ENCODE peak calls at places on chromosomes 16 and 17, in seven cellular contexts. P is GM12878, W is HCT116, L is K562, U is H1, O is HepG2, C is SK-N-SH. T is an unnamed sample.

GRCh38 chr17:57085448-57086068 is 512 bp downstream of the AKAP1 start:
- DNase-seq in P (no peak), W (no peak), L (peak), U (no peak), O (peak), C (peak), T (peak)

GRCh38 chr16:49537924-49538455 is 164.4 kb downstream of the C16orf78 start:
- DNase-seq in P (no peak), W (no peak), L (no peak), U (no peak), O (no peak), C (no peak), T (no peak)

GRCh38 chr16:77660311-77660710 is 62.0 kb upstream of the NUDT7 start:
- DNase-seq in P (no peak), W (peak), L (peak), U (no peak), O (peak), C (peak), T (peak)

GRCh38 chr17:82050152-82050760 is 1.4 kb downstream of the RFNG start:
- DNase-seq in P (no peak), W (no peak), L (no peak), U (no peak), O (no peak), C (no peak), T (no peak)

GRCh38 chr16:30075503-30076275 is at the start of gene PPP4C:
- DNase-seq in P (no peak), W (peak), L (peak), U (no peak), O (peak), C (peak), T (peak)

GRCh38 chr17:30278032-30278431 is 13.7 kb downstream of the BLMH start:
- DNase-seq in P (no peak), W (no peak), L (no peak), U (no peak), O (peak), C (peak), T (peak)

GRCh38 chr17:81931557-81932332 is 4.2 kb upstream of the MAFG start:
- DNase-seq in P (no peak), W (no peak), L (no peak), U (no peak), O (no peak), C (no peak), T (no peak)

GRCh38 chr16:555528-556478 is 4.4 kb upstream of the PRR35 start:
- DNase-seq in P (no peak), W (no peak), L (no peak), U (no peak), O (no peak), C (peak), T (no peak)

GRCh38 chr17:75753514-75754377 is 11.2 kb downstream of the GALK1 start:
- DNase-seq in P (no peak), W (no peak), L (peak), U (peak), O (peak), C (peak), T (no peak)

GRCh38 chr17:50634915-50635719 is 436 bp downstream of the ABCC3 start:
- DNase-seq in P (no peak), W (no peak), L (no peak), U (no peak), O (no peak), C (peak), T (no peak)

GRCh38 chr16:9845661-9846361 is 336.4 kb downstream of the GRIN2A start:
- DNase-seq in P (no peak), W (no peak), L (no peak), U (no peak), O (no peak), C (no peak), T (no peak)

GRCh38 chr16:85812031-85812807 is 12.7 kb downstream of the COX4I1 start:
- DNase-seq in P (no peak), W (no peak), L (no peak), U (no peak), O (no peak), C (no peak), T (no peak)

GRCh38 chr17:39867084-39867890 is 715 bp upstream of the ZPBP2 start:
- DNase-seq in P (peak), W (no peak), L (no peak), U (no peak), O (no peak), C (no peak), T (no peak)

GRCh38 chr16:19874816-19875546 is 9.7 kb downstream of the GPRC5B start:
- DNase-seq in P (no peak), W (no peak), L (no peak), U (no peak), O (no peak), C (no peak), T (no peak)

GRCh38 chr17:55266051-55266957 is 1.5 kb downstream of the HLF start:
- DNase-seq in P (no peak), W (no peak), L (no peak), U (no peak), O (peak), C (peak), T (no peak)

GRCh38 chr16:30163538-30163937 is 19.9 kb upstream of the CORO1A start:
- DNase-seq in P (no peak), W (no peak), L (no peak), U (no peak), O (no peak), C (no peak), T (no peak)

GRCh38 chr17:50355701-50356341 is 9.9 kb downstream of the XYLT2 start:
- DNase-seq in P (no peak), W (no peak), L (no peak), U (no peak), O (no peak), C (no peak), T (no peak)

GRCh38 chr16:56294014-56294413 is 102.7 kb downstream of the GNAO1 start:
- DNase-seq in P (no peak), W (no peak), L (no peak), U (no peak), O (no peak), C (no peak), T (no peak)

GRCh38 chr17:29246638-29247037 is at the start of gene CRYBA1:
- DNase-seq in P (no peak), W (no peak), L (no peak), U (no peak), O (no peak), C (no peak), T (no peak)

GRCh38 chr16:17469011-17469741 is 1.6 kb downstream of the XYLT1 start:
- DNase-seq in P (no peak), W (no peak), L (no peak), U (no peak), O (no peak), C (peak), T (no peak)

GRCh38 chr17:50439008-50439407 is 13.0 kb downstream of the ACSF2 start:
- DNase-seq in P (no peak), W (no peak), L (no peak), U (no peak), O (no peak), C (no peak), T (no peak)

GRCh38 chr16:85213926-85214294 is 101.6 kb upstream of the CIBAR2 start:
- DNase-seq in P (no peak), W (no peak), L (no peak), U (no peak), O (no peak), C (no peak), T (no peak)

GRCh38 chr17:27433521-27433920 is 22.7 kb upstream of the KSR1 start:
- DNase-seq in P (no peak), W (no peak), L (no peak), U (no peak), O (no peak), C (no peak), T (no peak)

GRCh38 chr17:57913576-57914273 is 41.5 kb downstream of the CUEDC1 start:
- DNase-seq in P (no peak), W (no peak), L (no peak), U (no peak), O (no peak), C (no peak), T (no peak)

GRCh38 chr17:63314766-63315165 is 131.3 kb downstream of the CYB561 start:
- DNase-seq in P (no peak), W (no peak), L (no peak), U (no peak), O (no peak), C (no peak), T (no peak)

GRCh38 chr17:66673668-66674276 is 161.1 kb upstream of the CACNG5 start:
- DNase-seq in P (no peak), W (peak), L (no peak), U (peak), O (peak), C (peak), T (peak)

GRCh38 chr17:44024271-44024663 is 9.5 kb upstream of the TMEM101 start:
- DNase-seq in P (no peak), W (no peak), L (no peak), U (no peak), O (no peak), C (peak), T (no peak)

GRCh38 chr16:75644240-75645012 is 3.0 kb downstream of the KARS1 start:
- DNase-seq in P (no peak), W (no peak), L (no peak), U (no peak), O (no peak), C (no peak), T (no peak)

GRCh38 chr16:83272201-83272600 is 535.6 kb upstream of the HSBP1 start:
- DNase-seq in P (no peak), W (no peak), L (no peak), U (no peak), O (no peak), C (no peak), T (no peak)

GRCh38 chr17:49730078-49730786 is 22.5 kb upstream of the SLC35B1 start:
- DNase-seq in P (no peak), W (no peak), L (no peak), U (no peak), O (no peak), C (no peak), T (no peak)

GRCh38 chr17:1390422-1391367 is 9.3 kb downstream of the YWHAE start:
- DNase-seq in P (no peak), W (no peak), L (no peak), U (no peak), O (no peak), C (no peak), T (no peak)

GRCh38 chr17:82932146-82933005 is 92.6 kb upstream of the ZNF750 start:
- DNase-seq in P (no peak), W (no peak), L (no peak), U (no peak), O (no peak), C (no peak), T (no peak)

GRCh38 chr17:65362826-65363225 is 198.6 kb downstream of the AXIN2 start:
- DNase-seq in P (no peak), W (no peak), L (no peak), U (no peak), O (no peak), C (no peak), T (no peak)

GRCh38 chr17:28567604-28568003 is 3.7 kb downstream of the PIGS start:
- DNase-seq in P (peak), W (no peak), L (no peak), U (no peak), O (no peak), C (no peak), T (no peak)

GRCh38 chr17:37084375-37084774 is 135.6 kb downstream of the AATF start:
- DNase-seq in P (no peak), W (no peak), L (no peak), U (no peak), O (no peak), C (no peak), T (no peak)
- TF ChIP-seq JUND in P (no peak), W (no peak), L (no peak), U (no peak), O (no peak), C (no peak), T (no peak)

GRCh38 chr17:6035801-6036394 is 34.3 kb upstream of the WSCD1 start:
- DNase-seq in P (no peak), W (no peak), L (no peak), U (no peak), O (no peak), C (no peak), T (no peak)

GRCh38 chr17:6044261-6044660 is 25.9 kb upstream of the WSCD1 start:
- DNase-seq in P (no peak), W (no peak), L (no peak), U (no peak), O (no peak), C (no peak), T (no peak)

GRCh38 chr17:6041261-6041660 is 28.9 kb upstream of the WSCD1 start:
- DNase-seq in P (no peak), W (no peak), L (no peak), U (no peak), O (no peak), C (no peak), T (no peak)

GRCh38 chr17:6043405-6043804 is 26.8 kb upstream of the WSCD1 start:
- DNase-seq in P (no peak), W (no peak), L (no peak), U (no peak), O (no peak), C (no peak), T (no peak)

DNA sequence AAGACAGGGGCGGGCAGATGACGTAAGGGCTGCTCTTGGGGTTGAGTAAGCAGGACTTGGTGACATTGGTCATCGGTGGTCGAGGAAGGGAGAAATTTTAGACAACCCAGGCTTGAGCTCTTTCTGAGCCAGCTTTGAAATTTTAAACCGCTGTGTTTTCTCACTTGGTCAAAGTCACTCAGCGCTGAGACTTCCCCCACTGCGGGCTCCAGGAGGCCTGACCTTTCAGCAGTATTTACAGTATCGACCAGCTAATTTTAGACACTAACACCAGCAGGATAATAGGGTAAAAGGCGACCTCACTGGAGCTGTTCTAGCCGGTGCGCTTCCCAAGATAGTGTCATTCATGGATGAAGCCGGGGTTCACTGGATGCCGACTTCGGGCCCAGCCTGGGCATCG is 29.7 kb upstream of the WSCD1 start:
- DNase-seq in P (no peak), W (no peak), L (no peak), U (no peak), O (no peak), C (no peak), T (no peak)
- TF ChIP-seq JUND in P (no peak), W (no peak), L (no peak), U (no peak), O (no peak), C (no peak), T (no peak)

GRCh38 chr16:66774981-66775380 is 23.6 kb upstream of the DYNC1LI2 start:
- DNase-seq in P (no peak), W (no peak), L (no peak), U (no peak), O (no peak), C (no peak), T (no peak)
- TF ChIP-seq JUND in P (no peak), W (no peak), L (no peak), U (no peak), O (no peak), C (no peak), T (no peak)

GRCh38 chr17:16171613-16172012 is 43.7 kb downstream of the NCOR1 start:
- DNase-seq in P (no peak), W (no peak), L (no peak), U (no peak), O (peak), C (no peak), T (peak)
- TF ChIP-seq JUND in P (no peak), W (no peak), L (no peak), U (no peak), O (no peak), C (no peak), T (no peak)

GRCh38 chr17:78891406-78892061 is 11.5 kb downstream of the CEP295NL start:
- DNase-seq in P (no peak), W (no peak), L (no peak), U (no peak), O (no peak), C (no peak), T (no peak)

GRCh38 chr17:78892062-78892456 is 10.9 kb downstream of the CEP295NL start:
- DNase-seq in P (no peak), W (no peak), L (no peak), U (no peak), O (no peak), C (peak), T (no peak)

GRCh38 chr17:78888911-78889496 is 14.0 kb downstream of the CEP295NL start:
- DNase-seq in P (no peak), W (no peak), L (no peak), U (no peak), O (no peak), C (no peak), T (no peak)

GRCh38 chr17:78889525-78889924 is 13.5 kb downstream of the CEP295NL start:
- DNase-seq in P (peak), W (no peak), L (no peak), U (no peak), O (no peak), C (no peak), T (no peak)

GRCh38 chr17:78890111-78890897 is 12.7 kb downstream of the CEP295NL start:
- DNase-seq in P (no peak), W (no peak), L (no peak), U (no peak), O (no peak), C (no peak), T (no peak)
- TF ChIP-seq JUND in P (no peak), W (no peak), L (no peak), U (no peak), O (no peak), C (no peak), T (no peak)